ENCODE peak calls at places on chromosomes 2 and 18, in eight cellular contexts. One of them, this sample, is unnamed. For H3K9me3, the result is how much of the 10 kb centered on the place peaks cover.

GRCh38 chr2:11661891-11662435 is 8.0 kb downstream of the NTSR2 start:
- DNase-seq in fibroblast of lung: no peak
- DNase-seq in HCT116: no peak
- DNase-seq in neural progenitor cell: no peak
- DNase-seq in mammary epithelial cell: no peak
- DNase-seq in H1: no peak
- DNase-seq in GM23248: no peak
- DNase-seq in PC-9: no peak
- DNase-seq in this sample: no peak

GRCh38 chr2:59733970-59734369 is 819.5 kb downstream of the BCL11A start:
- DNase-seq in fibroblast of lung: no peak
- DNase-seq in GM23248: no peak
- DNase-seq in mammary epithelial cell: no peak
- DNase-seq in HCT116: no peak
- DNase-seq in PC-9: no peak
- DNase-seq in H1: no peak
- DNase-seq in neural progenitor cell: no peak
- DNase-seq in this sample: no peak

GRCh38 chr2:161045726-161046125 is 114.5 kb upstream of the TANK start:
- DNase-seq in neural progenitor cell: no peak
- DNase-seq in fibroblast of lung: peak
- DNase-seq in mammary epithelial cell: peak
- DNase-seq in H1: no peak
- DNase-seq in PC-9: no peak
- DNase-seq in GM23248: peak
- DNase-seq in HCT116: no peak
- DNase-seq in this sample: no peak

GRCh38 chr18:79533591-79533990 is 137.9 kb downstream of the NFATC1 start:
- DNase-seq in H1: no peak
- DNase-seq in PC-9: no peak
- DNase-seq in neural progenitor cell: no peak
- DNase-seq in mammary epithelial cell: no peak
- DNase-seq in fibroblast of lung: no peak
- DNase-seq in HCT116: no peak
- DNase-seq in GM23248: no peak
- DNase-seq in this sample: no peak

GRCh38 chr18:45837283-45838070 is 12.0 kb downstream of the SIGLEC15 start:
- DNase-seq in PC-9: peak
- DNase-seq in GM23248: peak
- DNase-seq in neural progenitor cell: peak
- DNase-seq in mammary epithelial cell: no peak
- DNase-seq in HCT116: no peak
- DNase-seq in H1: peak
- DNase-seq in fibroblast of lung: peak
- DNase-seq in this sample: no peak

GRCh38 chr2:46036929-46037328 is 260.3 kb upstream of the EPAS1 start:
- DNase-seq in GM23248: peak
- DNase-seq in HCT116: no peak
- DNase-seq in PC-9: no peak
- DNase-seq in mammary epithelial cell: no peak
- DNase-seq in H1: no peak
- DNase-seq in neural progenitor cell: no peak
- DNase-seq in fibroblast of lung: peak
- DNase-seq in this sample: no peak

GRCh38 chr2:175373001-175373727 is 191.7 kb upstream of the ATP5MC3 start:
- DNase-seq in PC-9: no peak
- DNase-seq in HCT116: no peak
- DNase-seq in mammary epithelial cell: no peak
- DNase-seq in neural progenitor cell: no peak
- DNase-seq in H1: no peak
- DNase-seq in fibroblast of lung: peak
- DNase-seq in GM23248: peak
- DNase-seq in this sample: peak

GRCh38 chr2:157830696-157831570 is 45.2 kb downstream of the ACVR1 start:
- DNase-seq in fibroblast of lung: peak
- DNase-seq in mammary epithelial cell: peak
- DNase-seq in GM23248: peak
- DNase-seq in HCT116: peak
- DNase-seq in H1: no peak
- DNase-seq in PC-9: no peak
- DNase-seq in neural progenitor cell: no peak
- DNase-seq in this sample: no peak

GRCh38 chr2:30301551-30301950 is 70.2 kb downstream of the LBH start:
- DNase-seq in mammary epithelial cell: no peak
- DNase-seq in PC-9: no peak
- DNase-seq in HCT116: no peak
- DNase-seq in H1: peak
- DNase-seq in GM23248: peak
- DNase-seq in neural progenitor cell: peak
- DNase-seq in fibroblast of lung: peak
- DNase-seq in this sample: no peak

GRCh38 chr2:239668651-239669050 is 267.8 kb upstream of the HDAC4 start:
- DNase-seq in mammary epithelial cell: no peak
- DNase-seq in fibroblast of lung: no peak
- DNase-seq in GM23248: no peak
- DNase-seq in HCT116: no peak
- DNase-seq in PC-9: no peak
- DNase-seq in neural progenitor cell: no peak
- DNase-seq in H1: no peak
- DNase-seq in this sample: no peak

GRCh38 chr2:71856709-71857525 is 290.7 kb downstream of the CYP26B1 start:
- DNase-seq in PC-9: peak
- DNase-seq in mammary epithelial cell: peak
- DNase-seq in neural progenitor cell: peak
- DNase-seq in GM23248: peak
- DNase-seq in HCT116: no peak
- DNase-seq in H1: no peak
- DNase-seq in fibroblast of lung: no peak
- DNase-seq in this sample: no peak

GRCh38 chr2:5203356-5203755 is 488.8 kb upstream of the SOX11 start:
- DNase-seq in fibroblast of lung: no peak
- DNase-seq in H1: no peak
- DNase-seq in HCT116: no peak
- DNase-seq in GM23248: no peak
- DNase-seq in neural progenitor cell: peak
- DNase-seq in mammary epithelial cell: no peak
- DNase-seq in PC-9: no peak
- DNase-seq in this sample: no peak
- H3K9me3 ChIP-seq in fibroblast of lung: under half
- H3K9me3 ChIP-seq in H1: under half
- H3K9me3 ChIP-seq in HCT116: under half
- H3K9me3 ChIP-seq in GM23248: under half
- H3K9me3 ChIP-seq in neural progenitor cell: under half
- H3K9me3 ChIP-seq in mammary epithelial cell: under half
- H3K9me3 ChIP-seq in PC-9: under half
- H3K9me3 ChIP-seq in this sample: under half

GRCh38 chr2:45000921-45001628 is 8.2 kb downstream of the SIX2 start:
- DNase-seq in HCT116: no peak
- DNase-seq in H1: peak
- DNase-seq in PC-9: peak
- DNase-seq in fibroblast of lung: no peak
- DNase-seq in mammary epithelial cell: no peak
- DNase-seq in neural progenitor cell: peak
- DNase-seq in GM23248: peak
- DNase-seq in this sample: no peak
- TF ChIP-seq EZH2 in HCT116: no peak
- TF ChIP-seq EZH2 in H1: peak
- TF ChIP-seq EZH2 in PC-9: no peak
- TF ChIP-seq EZH2 in fibroblast of lung: peak
- TF ChIP-seq EZH2 in mammary epithelial cell: peak
- TF ChIP-seq EZH2 in neural progenitor cell: peak
- TF ChIP-seq EZH2 in GM23248: peak
- TF ChIP-seq EZH2 in this sample: no peak

GRCh38 chr2:42047488-42048317 is at the start of gene PKDCC:
- DNase-seq in H1: peak
- DNase-seq in PC-9: peak
- DNase-seq in neural progenitor cell: peak
- DNase-seq in mammary epithelial cell: peak
- DNase-seq in GM23248: peak
- DNase-seq in HCT116: no peak
- DNase-seq in fibroblast of lung: peak
- DNase-seq in this sample: no peak
- H3K4me3 ChIP-seq in H1: peak
- H3K4me3 ChIP-seq in PC-9: peak
- H3K4me3 ChIP-seq in neural progenitor cell: peak
- H3K4me3 ChIP-seq in mammary epithelial cell: peak
- H3K4me3 ChIP-seq in GM23248: peak
- H3K4me3 ChIP-seq in HCT116: no peak
- H3K4me3 ChIP-seq in fibroblast of lung: peak
- H3K4me3 ChIP-seq in this sample: peak

DNA sequence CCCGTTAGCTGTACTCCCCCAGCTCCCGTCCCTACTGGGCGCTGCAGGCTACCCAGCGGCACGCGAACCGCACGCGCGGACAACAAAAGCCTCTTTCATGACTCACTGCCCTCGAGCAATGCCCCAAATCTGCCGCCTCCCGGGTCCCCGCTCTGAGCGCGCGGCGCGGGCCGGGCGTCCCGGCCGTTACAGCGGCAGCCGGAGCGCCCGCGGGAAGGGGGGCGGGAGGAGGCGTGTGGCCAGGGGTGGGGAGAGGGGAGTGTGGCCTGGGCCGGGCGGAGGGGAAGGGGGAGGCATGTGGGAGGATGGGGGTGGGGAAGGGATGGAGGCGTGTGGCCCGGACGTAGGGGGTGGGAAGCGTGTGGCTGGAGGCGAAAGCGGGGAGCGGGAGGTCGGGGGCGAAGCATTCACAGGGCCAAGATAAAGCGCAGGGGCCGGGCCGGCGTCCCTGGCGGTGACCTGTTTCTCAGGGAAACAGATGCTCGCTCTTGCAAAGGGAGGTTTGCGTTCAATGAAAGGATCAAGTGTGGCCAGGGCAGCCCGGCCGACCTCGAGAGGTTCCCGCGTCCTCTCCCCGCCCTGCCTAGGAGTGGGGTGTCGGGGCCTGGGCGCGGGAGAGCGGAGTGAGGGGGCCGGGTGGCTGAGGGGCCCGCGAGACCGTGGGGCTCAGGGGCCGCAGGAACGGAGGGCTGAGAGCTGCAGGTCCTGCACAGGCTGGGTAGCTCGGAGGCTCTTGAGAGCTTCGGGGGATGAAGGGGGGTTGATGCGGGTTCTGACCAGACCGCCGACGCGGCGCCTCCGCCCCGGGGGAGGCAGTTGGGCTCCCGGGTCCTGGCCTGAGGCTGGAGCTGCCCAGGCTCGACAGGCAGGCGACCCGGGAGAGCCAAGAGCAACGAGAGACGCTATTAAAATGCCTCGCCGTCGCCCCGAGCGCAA is 3.5 kb upstream of the NEUROD1 start:
- DNase-seq in neural progenitor cell: peak
- DNase-seq in H1: peak
- DNase-seq in mammary epithelial cell: peak
- DNase-seq in GM23248: peak
- DNase-seq in HCT116: peak
- DNase-seq in PC-9: peak
- DNase-seq in fibroblast of lung: peak
- DNase-seq in this sample: no peak
- H3K9me3 ChIP-seq in neural progenitor cell: under half
- H3K9me3 ChIP-seq in H1: under half
- H3K9me3 ChIP-seq in mammary epithelial cell: under half
- H3K9me3 ChIP-seq in GM23248: under half
- H3K9me3 ChIP-seq in HCT116: under half
- H3K9me3 ChIP-seq in PC-9: under half
- H3K9me3 ChIP-seq in fibroblast of lung: under half
- H3K9me3 ChIP-seq in this sample: under half

GRCh38 chr2:79750321-79750720 is 237.5 kb downstream of the CTNNA2 start:
- DNase-seq in neural progenitor cell: no peak
- DNase-seq in mammary epithelial cell: no peak
- DNase-seq in GM23248: no peak
- DNase-seq in HCT116: no peak
- DNase-seq in PC-9: no peak
- DNase-seq in H1: no peak
- DNase-seq in fibroblast of lung: no peak
- DNase-seq in this sample: no peak
- TF ChIP-seq EZH2 in neural progenitor cell: no peak
- TF ChIP-seq EZH2 in mammary epithelial cell: no peak
- TF ChIP-seq EZH2 in GM23248: no peak
- TF ChIP-seq EZH2 in HCT116: no peak
- TF ChIP-seq EZH2 in PC-9: no peak
- TF ChIP-seq EZH2 in H1: no peak
- TF ChIP-seq EZH2 in fibroblast of lung: no peak
- TF ChIP-seq EZH2 in this sample: no peak

DNA sequence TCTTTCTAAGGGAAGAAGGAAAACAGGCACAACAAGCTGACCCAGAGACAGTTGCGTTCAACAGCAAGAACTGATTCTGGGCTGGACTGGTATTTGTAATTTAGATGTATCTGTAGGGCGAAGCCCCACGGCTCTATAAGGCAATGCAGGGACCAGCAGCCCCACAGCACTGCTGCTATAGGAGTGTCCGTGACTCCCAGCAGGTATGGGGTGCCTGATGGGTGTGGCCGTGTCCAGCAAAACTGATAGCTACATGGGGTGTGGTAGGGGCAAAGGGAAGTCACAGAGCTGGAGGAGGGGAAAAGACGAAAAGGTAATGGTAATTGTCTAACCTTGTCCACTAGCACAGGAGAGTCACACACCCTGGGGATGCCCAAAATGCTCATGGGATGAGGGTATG is 48.3 kb upstream of the ASPRV1 start:
- DNase-seq in HCT116: no peak
- DNase-seq in mammary epithelial cell: no peak
- DNase-seq in neural progenitor cell: no peak
- DNase-seq in fibroblast of lung: no peak
- DNase-seq in H1: no peak
- DNase-seq in GM23248: no peak
- DNase-seq in PC-9: peak
- DNase-seq in this sample: no peak
- H3K4me3 ChIP-seq in HCT116: no peak
- H3K4me3 ChIP-seq in mammary epithelial cell: no peak
- H3K4me3 ChIP-seq in neural progenitor cell: no peak
- H3K4me3 ChIP-seq in fibroblast of lung: no peak
- H3K4me3 ChIP-seq in H1: no peak
- H3K4me3 ChIP-seq in GM23248: no peak
- H3K4me3 ChIP-seq in PC-9: no peak
- H3K4me3 ChIP-seq in this sample: no peak

This sample was measured in SK-N-MC.